ENCODE peak calls at places on chromosomes 2 and 18, in five cellular contexts. B is foreskin keratinocyte, V is neural progenitor cell, C is fibroblast of lung, U is tibial artery. W is an unnamed sample.

GRCh38 chr18:21686282-21687105 is 18.1 kb downstream of the ABHD3 start:
- DNase-seq in B (no peak), V (no peak), C (peak), U (no peak), W (no peak)

GRCh38 chr2:21381421-21381820 is 257.7 kb downstream of the TDRD15 start:
- DNase-seq in B (no peak), V (no peak), C (no peak), U (no peak), W (no peak)

GRCh38 chr2:225025917-225026571 is 16.2 kb downstream of the DOCK10 start:
- DNase-seq in B (peak), V (no peak), C (peak), U (no peak), W (no peak)

GRCh38 chr18:27713037-27713726 is 463.7 kb downstream of the CDH2 start:
- DNase-seq in B (no peak), V (peak), C (peak), U (no peak), W (no peak)

GRCh38 chr2:215751200-215751910 is 262.0 kb downstream of the MREG start:
- DNase-seq in B (peak), V (no peak), C (peak), U (no peak), W (peak)

GRCh38 chr2:27973592-27973991 is 83.1 kb downstream of the BABAM2 start:
- DNase-seq in B (peak), V (peak), C (peak), U (no peak), W (no peak)

GRCh38 chr2:36408198-36408703 is 52.7 kb downstream of the CRIM1 start:
- DNase-seq in B (no peak), V (peak), C (peak), U (no peak), W (no peak)

GRCh38 chr18:13236411-13236810 is 17.9 kb downstream of the LDLRAD4 start:
- DNase-seq in B (no peak), V (no peak), C (no peak), U (no peak), W (no peak)

GRCh38 chr2:177763532-177764265 is 308.9 kb downstream of the PDE11A start:
- DNase-seq in B (peak), V (peak), C (peak), U (peak), W (no peak)

GRCh38 chr2:230697676-230698075 is 15.0 kb upstream of the CAB39 start:
- DNase-seq in B (no peak), V (no peak), C (peak), U (no peak), W (no peak)

GRCh38 chr2:15638720-15639119 is 47.1 kb downstream of the DDX1 start:
- DNase-seq in B (peak), V (no peak), C (peak), U (no peak), W (peak)

GRCh38 chr2:8725838-8726237 is 44.0 kb downstream of the ID2 start:
- DNase-seq in B (no peak), V (no peak), C (no peak), U (no peak), W (no peak)

GRCh38 chr2:148927010-148927409 is 52.0 kb downstream of the KIF5C start:
- DNase-seq in B (no peak), V (no peak), C (no peak), U (no peak), W (no peak)

GRCh38 chr18:36327352-36328316 is 30.1 kb downstream of the FHOD3 start:
- DNase-seq in B (no peak), V (no peak), C (no peak), U (no peak), W (no peak)

GRCh38 chr18:57833441-57834101 is 30.5 kb upstream of the ATP8B1 start:
- DNase-seq in B (peak), V (peak), C (peak), U (no peak), W (no peak)

GRCh38 chr2:157433335-157433890 is 10.5 kb downstream of the CYTIP start:
- DNase-seq in B (no peak), V (no peak), C (peak), U (no peak), W (no peak)

GRCh38 chr18:47944972-47945843 is 14.7 kb upstream of the SMAD2 start:
- DNase-seq in B (peak), V (no peak), C (peak), U (no peak), W (peak)

GRCh38 chr18:48657446-48658120 is 118.8 kb downstream of the CTIF start:
- DNase-seq in B (no peak), V (peak), C (no peak), U (no peak), W (no peak)

GRCh38 chr2:233059797-233060499 is at the start of gene INPP5D:
- DNase-seq in B (no peak), V (no peak), C (no peak), U (peak), W (no peak)

GRCh38 chr2:6237261-6237660 is 545.1 kb downstream of the SOX11 start:
- DNase-seq in B (no peak), V (no peak), C (no peak), U (no peak), W (no peak)

GRCh38 chr2:74024216-74024615 is 39.5 kb downstream of the TET3 start:
- DNase-seq in B (no peak), V (no peak), C (no peak), U (no peak), W (no peak)

GRCh38 chr18:39647627-39648502 is 2082.3 kb upstream of the CELF4 start:
- DNase-seq in B (peak), V (no peak), C (peak), U (no peak), W (peak)

GRCh38 chr2:200367155-200367554 is 60.7 kb downstream of the SPATS2L start:
- DNase-seq in B (no peak), V (no peak), C (no peak), U (peak), W (no peak)

GRCh38 chr18:74861154-74861553 is 263.5 kb downstream of the ZNF407 start:
- DNase-seq in B (peak), V (no peak), C (peak), U (no peak), W (no peak)

GRCh38 chr2:209181984-209182383 is 241.9 kb upstream of the MAP2 start:
- DNase-seq in B (no peak), V (no peak), C (no peak), U (no peak), W (no peak)
- H3K27ac ChIP-seq in B (no peak), V (no peak), C (no peak), U (no peak), W (no peak)

GRCh38 chr2:33929467-33929866 is 330.4 kb upstream of the FAM98A start:
- DNase-seq in B (no peak), V (no peak), C (no peak), U (no peak), W (no peak)

GRCh38 chr2:33924770-33925169 is 325.7 kb upstream of the FAM98A start:
- DNase-seq in B (no peak), V (no peak), C (no peak), U (no peak), W (no peak)
- H3K27ac ChIP-seq in B (no peak), V (no peak), C (no peak), U (no peak), W (no peak)

GRCh38 chr18:61992923-61993322 is 100.1 kb upstream of the RNF152 start:
- DNase-seq in B (peak), V (no peak), C (peak), U (no peak), W (no peak)
- H3K27ac ChIP-seq in B (peak), V (no peak), C (peak), U (peak), W (peak)

DNA sequence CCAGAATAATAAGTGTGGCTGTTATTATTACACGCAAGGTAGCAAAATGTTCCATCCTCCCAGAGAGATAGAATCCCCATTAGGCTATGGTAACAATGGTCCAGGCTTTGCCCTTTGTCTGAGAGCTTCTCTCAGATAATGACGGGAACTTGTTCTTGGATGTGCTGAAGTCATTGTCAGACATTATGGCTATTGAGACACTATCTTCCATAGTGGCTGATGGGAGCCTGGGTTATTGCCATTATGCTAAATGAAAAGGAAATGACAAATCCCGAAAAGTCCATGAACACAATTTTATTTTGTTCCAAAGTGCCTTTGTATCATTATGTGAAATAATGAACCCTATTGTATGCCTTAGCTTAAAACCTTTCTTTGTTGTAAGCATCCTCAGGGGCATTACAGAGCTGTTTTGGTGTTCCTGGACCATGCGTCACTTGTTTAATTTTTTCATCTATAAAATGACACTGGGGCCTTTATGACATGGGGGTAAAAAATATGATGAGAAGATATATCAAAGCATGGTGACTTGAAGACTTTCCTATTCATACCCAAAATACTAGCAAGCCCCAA is 218.5 kb downstream of the KCNS3 start:
- DNase-seq in B (no peak), V (no peak), C (no peak), U (no peak), W (no peak)
- H3K27ac ChIP-seq in B (no peak), V (no peak), C (no peak), U (no peak), W (no peak)